ENCODE peak calls at places on chromosome 4, in five cellular contexts. B, G, O, J and I are unnamed samples.

GRCh38 chr4:176883681-176884418 is 91.1 kb upstream of the VEGFC start:
- DNase-seq in G (no peak), J (peak; percentile 88), O (no peak), B (no peak), I (no peak)

GRCh38 chr4:6492861-6493667 is 20.6 kb upstream of the PPP2R2C start:
- DNase-seq in B (no peak), J (no peak), G (no peak), O (no peak), I (no peak)

GRCh38 chr4:122458625-122459024 is 2.1 kb upstream of the IL2 start:
- DNase-seq in G (no peak), J (peak; percentile 17), O (no peak), B (no peak), I (no peak)

GRCh38 chr4:141391293-141391692 is 170.6 kb downstream of the ZNF330 start:
- DNase-seq in B (no peak), J (peak; percentile 54), O (no peak), G (no peak), I (no peak)

GRCh38 chr4:4502694-4503311 is 39.0 kb downstream of the STX18 start:
- DNase-seq in O (no peak), J (peak; percentile 79), B (no peak), G (no peak), I (no peak)

GRCh38 chr4:120080533-120080932 is 13.9 kb upstream of the MAD2L1 start:
- DNase-seq in B (no peak), J (no peak), G (no peak), O (no peak), I (no peak)

GRCh38 chr4:185573651-185574199 is 38.4 kb upstream of the PDLIM3 start:
- DNase-seq in B (no peak), G (peak; percentile 58), J (peak; percentile 80), O (no peak), I (peak; percentile 41)

GRCh38 chr4:121272526-121272925 is 108.3 kb downstream of the QRFPR start:
- DNase-seq in O (no peak), G (no peak), J (peak; percentile 55), B (no peak), I (no peak)

GRCh38 chr4:78749972-78750727 is 26.0 kb upstream of the BMP2K start:
- DNase-seq in G (no peak), O (no peak), B (peak; percentile 97), J (no peak), I (no peak)

GRCh38 chr4:110639207-110640092 is 16.6 kb upstream of the PITX2 start:
- DNase-seq in G (no peak), O (no peak), B (no peak), J (no peak), I (peak; percentile 70)

GRCh38 chr4:173038192-173038896 is 130.3 kb upstream of the GALNT7 start:
- DNase-seq in O (no peak), G (no peak), B (no peak), J (no peak), I (no peak)

GRCh38 chr4:167290684-167291083 is 56.4 kb upstream of the SPOCK3 start:
- DNase-seq in O (no peak), J (no peak), B (no peak), G (no peak), I (no peak)

GRCh38 chr4:96833831-96834230 is 993.9 kb downstream of the PDHA2 start:
- DNase-seq in J (no peak), O (no peak), B (no peak), G (no peak), I (no peak)

GRCh38 chr4:65719635-65720034 is 49.3 kb upstream of the EPHA5 start:
- DNase-seq in B (no peak), G (no peak), O (no peak), J (no peak), I (no peak)

GRCh38 chr4:170853422-170854021 is 763.8 kb upstream of the AADAT start:
- DNase-seq in O (peak; percentile 27), B (peak; percentile 9), J (no peak), G (peak; percentile 19), I (peak; percentile 68)

GRCh38 chr4:3045500-3045850 is 28.9 kb downstream of the HTT-AS start:
- DNase-seq in J (peak; percentile 74), O (no peak), B (no peak), G (no peak), I (no peak)

GRCh38 chr4:149164282-149164681 is 651.4 kb downstream of the IQCM start:
- DNase-seq in G (no peak), O (peak; percentile 56), J (peak; percentile 92), B (no peak), I (peak; percentile 28)

GRCh38 chr4:129138762-129139496 is 43.0 kb downstream of the C4orf33 start:
- DNase-seq in J (no peak), B (no peak), O (no peak), G (no peak), I (no peak)

GRCh38 chr4:119641765-119642164 is 13.2 kb upstream of the PDE5A start:
- DNase-seq in O (no peak), B (no peak), G (no peak), J (no peak), I (no peak)

GRCh38 chr4:39528056-39528465 is 822 bp upstream of the UGDH start:
- DNase-seq in J (peak; percentile 82), B (no peak), G (no peak), O (no peak), I (no peak)

GRCh38 chr4:71765349-71765748 is 18.5 kb downstream of the GC start:
- DNase-seq in G (no peak), J (peak; percentile 5), O (no peak), B (no peak), I (peak; percentile 24)

GRCh38 chr4:173005912-173006633 is 162.5 kb upstream of the GALNT7 start:
- DNase-seq in O (no peak), J (no peak), G (no peak), B (no peak), I (no peak)

GRCh38 chr4:8055206-8055605 is 103.4 kb downstream of the ABLIM2 start:
- DNase-seq in J (no peak), G (no peak), O (no peak), B (no peak), I (no peak)

GRCh38 chr4:152591361-152591760 is 55.5 kb upstream of the FBXW7 start:
- DNase-seq in J (peak; percentile 11), O (peak; percentile 33), B (no peak), G (no peak), I (peak; percentile 83)

GRCh38 chr4:184787766-184788503 is 37.8 kb downstream of the ACSL1 start:
- DNase-seq in B (no peak), J (no peak), G (no peak), O (no peak), I (no peak)

GRCh38 chr4:174389439-174389838 is 105.7 kb downstream of the CEP44 start:
- DNase-seq in B (no peak), J (no peak), G (no peak), O (no peak), I (no peak)

GRCh38 chr4:135354876-135355275 is 1153.3 kb upstream of the PABPC4L start:
- DNase-seq in B (no peak), G (no peak), J (peak; percentile 38), O (no peak), I (no peak)

DNA sequence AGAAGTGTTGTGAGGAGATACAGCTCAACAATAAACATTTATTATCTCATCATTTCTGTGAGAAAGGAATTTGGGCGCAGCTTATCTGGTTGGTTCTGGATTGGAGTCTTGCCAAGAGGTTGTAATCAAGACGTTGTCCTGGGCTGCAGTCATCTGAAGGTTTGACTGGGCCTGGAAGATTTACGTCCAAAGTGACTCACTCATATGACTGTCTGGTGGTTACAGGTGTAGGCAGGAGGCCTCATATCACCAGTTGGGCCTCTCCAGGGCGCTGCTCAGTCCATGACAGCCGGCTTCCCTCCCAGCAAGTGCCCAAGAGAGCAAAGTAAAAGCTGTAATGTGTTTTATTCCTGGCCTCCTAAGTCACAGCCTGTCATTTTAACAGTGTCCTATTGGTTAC is 106.3 kb downstream of the USP46 start:
- DNase-seq in J (no peak), G (no peak), B (no peak), O (no peak), I (no peak)
- TF ChIP-seq USF2 in J (no peak), G (no peak), B (no peak), O (no peak), I (no peak)

GRCh38 chr4:90641856-90642599 is 514.8 kb downstream of the CCSER1 start:
- DNase-seq in O (no peak), J (no peak), G (no peak), B (no peak), I (no peak)
- TF ChIP-seq USF2 in O (no peak), J (no peak), G (no peak), B (no peak), I (no peak)

GRCh38 chr4:87409420-87409939 is 12.9 kb upstream of the NUDT9 start:
- DNase-seq in J (no peak), G (peak; percentile 89), B (no peak), O (no peak), I (no peak)
- TF ChIP-seq USF2 in J (no peak), G (no peak), B (no peak), O (no peak), I (no peak)

GRCh38 chr4:41957634-41958033 is 22.4 kb downstream of the TMEM33 start:
- DNase-seq in J (peak; percentile 5), G (peak; percentile 27), O (no peak), B (peak; percentile 20), I (no peak)
- TF ChIP-seq USF2 in J (no peak), G (no peak), O (no peak), B (no peak), I (no peak)

GRCh38 chr4:76623217-76624060 is 188.4 kb downstream of the SHROOM3 start:
- DNase-seq in J (no peak), O (no peak), B (no peak), G (no peak), I (no peak)
- TF ChIP-seq USF2 in J (no peak), O (no peak), B (no peak), G (no peak), I (no peak)

GRCh38 chr4:187380181-187380581 is 615.4 kb upstream of the ZFP42 start:
- DNase-seq in O (peak; percentile 43), G (peak; percentile 35), B (no peak), J (peak; percentile 15), I (peak; percentile 69)
- TF ChIP-seq USF2 in O (no peak), G (no peak), B (no peak), J (no peak), I (no peak)

DNA sequence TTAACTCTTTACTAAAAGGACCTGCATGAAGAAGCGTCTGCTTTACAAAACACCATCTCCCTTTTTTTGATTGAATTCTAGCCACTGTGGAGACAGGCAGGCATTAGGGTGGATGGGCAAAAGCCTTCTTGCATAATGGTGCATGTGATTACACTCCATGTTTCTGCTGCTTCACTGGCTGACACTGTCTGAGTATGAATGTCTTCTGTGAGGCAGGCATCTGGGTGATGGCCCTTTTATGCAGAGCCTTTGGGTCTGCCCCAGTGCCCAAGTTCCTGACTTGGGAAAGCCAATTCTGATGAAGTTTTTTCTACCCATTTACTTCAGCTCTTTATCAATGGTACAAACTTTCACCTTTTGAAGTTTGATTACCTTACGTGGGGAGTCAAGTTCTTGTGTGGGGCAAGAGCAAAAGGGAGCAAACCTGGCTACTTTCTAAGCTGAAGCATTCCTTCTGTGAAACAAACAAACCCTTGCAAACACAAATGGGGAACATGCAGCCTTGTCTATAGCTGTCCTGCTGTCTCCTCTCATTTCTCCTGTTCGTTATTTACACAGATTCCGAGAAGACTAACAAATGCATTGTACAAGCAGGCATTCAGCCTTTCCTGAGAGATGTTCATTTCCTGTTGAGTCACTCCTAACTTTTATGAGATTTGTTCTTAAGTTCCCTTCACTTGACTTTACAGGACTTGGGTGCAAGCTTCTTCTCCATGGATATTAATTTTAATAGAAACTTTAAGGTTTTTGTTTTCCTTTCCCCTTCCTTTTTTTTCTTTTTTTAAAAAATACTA is 301.9 kb downstream of the TLL1 start:
- DNase-seq in G (no peak), O (no peak), J (no peak), B (no peak), I (no peak)
- TF ChIP-seq USF2 in G (no peak), O (no peak), J (no peak), B (no peak), I (no peak)